ENCODE peak calls at places on chromosomes 4 and X, in five cellular contexts. R is gastrocnemius medialis; W is CD8-positive, alpha-beta T cell; C is right lobe of liver; I is AG04450. A is an unnamed sample.

GRCh38 chrX:462853-463252 is 76.1 kb upstream of the PPP2R3B start:
- DNase-seq in W (no peak), C (no peak), I (no peak), R (no peak), A (no peak)

GRCh38 chrX:101078716-101079115 is at the start of gene TMEM35A:
- DNase-seq in I (peak), C (no peak), R (no peak), W (no peak), A (no peak)

GRCh38 chrX:86002076-86002896 is 45.1 kb downstream of the CHM start:
- DNase-seq in I (no peak), W (no peak), R (no peak), C (no peak), A (no peak)

GRCh38 chr4:51880016-51880915 is 37.3 kb downstream of the DCUN1D4 start:
- DNase-seq in C (peak), R (no peak), I (no peak), W (no peak), A (no peak)

GRCh38 chrX:43349363-43349762 is 306.7 kb upstream of the MAOA start:
- DNase-seq in C (no peak), R (no peak), W (peak), I (no peak), A (peak)

GRCh38 chrX:21885568-21885967 is 29.8 kb downstream of the YY2 start:
- DNase-seq in R (no peak), W (no peak), C (no peak), I (no peak), A (no peak)

GRCh38 chr4:55186700-55187099 is 61.3 kb upstream of the KDR start:
- DNase-seq in I (no peak), W (no peak), R (no peak), C (no peak), A (no peak)

GRCh38 chr4:17780461-17781071 is 855 bp downstream of the FAM184B start:
- DNase-seq in W (no peak), I (no peak), R (no peak), C (no peak), A (no peak)

GRCh38 chrX:44871114-44871645 is 1.8 kb upstream of the KDM6A start:
- DNase-seq in C (no peak), W (no peak), I (no peak), R (no peak), A (no peak)

GRCh38 chr4:74038161-74039064 is at the start of gene CXCL3:
- DNase-seq in R (peak), W (no peak), I (no peak), C (peak), A (no peak)

GRCh38 chr4:165532976-165533375 is 154.2 kb downstream of the CPE start:
- DNase-seq in I (no peak), C (no peak), R (no peak), W (no peak), A (no peak)

GRCh38 chr4:106893395-106893881 is 142.7 kb downstream of the DKK2 start:
- DNase-seq in C (peak), R (no peak), W (no peak), I (no peak), A (no peak)

GRCh38 chrX:76802698-76803097 is 375.2 kb downstream of the MAGEE1 start:
- DNase-seq in R (no peak), W (no peak), C (no peak), I (no peak), A (no peak)

GRCh38 chrX:9706426-9706825 is 59.2 kb downstream of the GPR143 start:
- DNase-seq in W (no peak), C (no peak), I (no peak), R (no peak), A (no peak)

GRCh38 chrX:42886519-42886918 is 108.6 kb upstream of the PPP1R2C start:
- DNase-seq in R (no peak), C (no peak), W (no peak), I (no peak), A (no peak)

GRCh38 chrX:120755066-120755846 is 120.4 kb downstream of the CT47B1 start:
- DNase-seq in C (peak), R (no peak), I (no peak), W (no peak), A (no peak)

GRCh38 chr4:186105721-186106335 is 1.3 kb downstream of the FAM149A start:
- DNase-seq in I (no peak), C (no peak), W (no peak), R (no peak), A (no peak)

GRCh38 chr4:69096111-69096656 is at the start of gene UGT2B7:
- DNase-seq in W (no peak), I (no peak), R (no peak), C (no peak), A (no peak)
- H3K27ac ChIP-seq in W (no peak), I (no peak), R (no peak), C (peak), A (no peak)

DNA sequence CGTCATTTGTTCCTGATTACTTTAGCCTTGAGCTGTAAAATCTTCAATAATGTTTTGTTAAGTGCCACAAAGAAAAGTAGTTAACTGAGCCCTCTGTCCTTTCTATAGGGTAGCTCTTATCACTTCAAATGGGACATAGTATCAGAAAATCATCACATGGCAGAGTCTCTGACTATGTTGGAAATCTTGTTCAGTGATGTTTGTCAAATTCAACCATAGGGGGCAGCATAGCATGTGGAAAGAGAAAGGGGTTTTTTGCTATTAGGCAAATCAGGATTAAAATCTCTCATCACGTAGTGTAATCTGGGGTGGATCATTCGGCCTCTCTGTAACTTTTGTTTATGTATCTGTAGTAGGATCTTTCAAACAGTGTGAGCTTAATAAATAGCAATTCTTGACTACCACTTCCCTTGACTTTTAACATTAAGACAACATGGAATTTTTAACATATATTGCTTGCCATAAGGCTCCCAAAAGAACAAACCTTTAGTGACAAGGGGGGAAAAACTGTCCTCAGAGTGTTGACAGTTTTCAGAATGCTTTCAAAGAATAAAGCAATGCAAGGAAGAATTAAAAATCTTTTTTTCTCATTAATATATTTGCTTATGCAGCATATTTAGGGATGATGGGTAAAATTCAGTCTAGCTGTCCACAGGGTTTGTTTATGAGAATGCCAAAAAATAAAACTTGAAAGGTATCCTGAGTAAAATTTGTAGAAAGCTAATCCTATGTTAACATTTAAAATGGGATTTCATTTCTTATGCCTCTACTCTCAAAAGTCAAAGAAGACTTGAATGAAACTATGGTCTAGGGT is 127.2 kb downstream of the FBXW7 start:
- DNase-seq in W (no peak), C (no peak), R (no peak), I (no peak), A (no peak)
- H3K27ac ChIP-seq in W (no peak), C (no peak), R (no peak), I (no peak), A (no peak)

GRCh38 chr4:7148337-7148736 is 44.0 kb upstream of the SORCS2 start:
- DNase-seq in I (no peak), W (no peak), C (no peak), R (no peak), A (no peak)

GRCh38 chr4:7146764-7147071 is 45.6 kb upstream of the SORCS2 start:
- DNase-seq in C (no peak), I (no peak), W (no peak), R (no peak), A (no peak)

GRCh38 chr4:7146059-7146763 is 46.1 kb upstream of the SORCS2 start:
- DNase-seq in C (no peak), R (no peak), I (no peak), W (no peak), A (no peak)

GRCh38 chr4:7147661-7148310 is 44.6 kb upstream of the SORCS2 start:
- DNase-seq in R (no peak), W (no peak), C (no peak), I (no peak), A (no peak)

GRCh38 chr4:7147261-7147660 is 45.1 kb upstream of the SORCS2 start:
- DNase-seq in W (no peak), C (no peak), I (no peak), R (no peak), A (no peak)
- H3K27ac ChIP-seq in W (no peak), C (no peak), I (no peak), R (no peak), A (no peak)

GRCh38 chr4:1237981-1238675 is 10.8 kb downstream of the CTBP1 start:
- DNase-seq in I (no peak), R (no peak), C (peak), W (no peak), A (no peak)

GRCh38 chr4:1239141-1239948 is 9.6 kb downstream of the CTBP1 start:
- DNase-seq in I (no peak), R (peak), C (peak), W (no peak), A (no peak)

GRCh38 chr4:1240721-1241465 is 8.0 kb downstream of the CTBP1 start:
- DNase-seq in I (no peak), R (peak), W (no peak), C (peak), A (no peak)

GRCh38 chr4:1239949-1240305 is 9.0 kb downstream of the CTBP1 start:
- DNase-seq in W (no peak), I (no peak), R (peak), C (no peak), A (no peak)

GRCh38 chr4:1238676-1239000 is 10.3 kb downstream of the CTBP1 start:
- DNase-seq in W (no peak), I (no peak), R (no peak), C (peak), A (no peak)
- H3K27ac ChIP-seq in W (no peak), I (no peak), R (peak), C (no peak), A (no peak)

GRCh38 chrX:69107231-69107739 is 58.0 kb downstream of the PJA1 start:
- DNase-seq in W (no peak), I (no peak), R (no peak), C (peak), A (no peak)

GRCh38 chrX:69104756-69105434 is 60.4 kb downstream of the PJA1 start:
- DNase-seq in R (no peak), W (no peak), C (no peak), I (no peak), A (no peak)

GRCh38 chrX:69107747-69108410 is 57.4 kb downstream of the PJA1 start:
- DNase-seq in C (peak), R (no peak), W (no peak), I (no peak), A (no peak)

GRCh38 chrX:69109706-69110635 is 55.3 kb downstream of the PJA1 start:
- DNase-seq in C (no peak), I (peak), R (no peak), W (no peak), A (no peak)

DNA sequence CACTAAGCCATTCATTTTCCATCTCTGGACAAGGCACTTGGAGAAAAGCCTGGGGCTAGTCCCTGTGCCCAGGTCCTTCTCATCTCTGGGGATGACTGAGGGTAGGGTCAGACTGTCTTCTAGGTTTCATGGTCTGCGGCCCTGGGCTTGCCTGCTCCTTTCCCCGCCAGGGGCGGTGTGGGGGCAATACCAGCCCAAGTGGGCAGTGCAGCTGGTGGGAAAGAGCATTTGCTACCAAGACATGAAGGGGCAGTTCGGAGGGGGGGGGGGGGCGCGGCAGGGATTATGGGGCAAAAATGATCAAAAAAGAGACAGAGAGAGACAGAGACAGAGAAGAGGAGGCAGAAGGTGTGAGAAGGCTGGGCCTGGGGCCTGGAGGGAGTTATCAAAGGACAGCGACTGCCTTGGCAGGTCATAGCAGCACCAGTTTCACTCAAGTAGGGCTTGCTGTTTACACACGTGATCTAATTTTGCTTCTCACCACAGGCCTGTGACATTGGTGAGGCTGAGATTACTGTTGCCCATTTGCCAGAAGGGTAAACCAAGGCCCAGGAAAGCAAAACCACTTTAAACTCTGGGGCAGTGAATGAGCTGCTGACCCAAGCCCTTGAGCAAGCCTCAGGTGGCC is 56.1 kb downstream of the PJA1 start:
- DNase-seq in W (no peak), C (no peak), I (no peak), R (no peak), A (no peak)
- H3K27ac ChIP-seq in W (no peak), C (no peak), I (no peak), R (peak), A (no peak)

GRCh38 chr4:155962697-155963096 is 9.0 kb upstream of the CTSO start:
- DNase-seq in I (no peak), R (no peak), C (no peak), W (no peak), A (no peak)
- H3K27ac ChIP-seq in I (no peak), R (no peak), C (no peak), W (no peak), A (no peak)

GRCh38 chrX:30373479-30373878 is 64.3 kb upstream of the NR0B1 start:
- DNase-seq in R (no peak), I (no peak), W (no peak), C (no peak), A (no peak)
- H3K27ac ChIP-seq in R (no peak), I (no peak), W (no peak), C (no peak), A (no peak)

A was measured in effector memory CD4-positive, alpha-beta T cell.